ENCODE peak calls at places on chromosomes 3 and 15, in seven cellular contexts. One of them, this sample, is unnamed.

GRCh38 chr3:27138562-27138961 is 230.6 kb downstream of the NEK10 start:
- DNase-seq in B cell: no peak
- DNase-seq in HCT116: no peak
- DNase-seq in ELR: no peak
- DNase-seq in choroid plexus epithelial cell: no peak
- DNase-seq in memory B cell: no peak
- DNase-seq in Calu3: no peak
- DNase-seq in this sample: no peak

GRCh38 chr15:80474224-80474619 is 70.0 kb downstream of the ARNT2 start:
- DNase-seq in B cell: no peak
- DNase-seq in HCT116: no peak
- DNase-seq in ELR: no peak
- DNase-seq in choroid plexus epithelial cell: no peak
- DNase-seq in memory B cell: no peak
- DNase-seq in Calu3: no peak
- DNase-seq in this sample: no peak

GRCh38 chr3:126961191-126961790 is 21.6 kb upstream of the PLXNA1 start:
- DNase-seq in B cell: peak
- DNase-seq in HCT116: no peak
- DNase-seq in ELR: peak
- DNase-seq in choroid plexus epithelial cell: peak
- DNase-seq in memory B cell: no peak
- DNase-seq in Calu3: no peak
- DNase-seq in this sample: no peak

GRCh38 chr3:38649500-38650247 is at the start of gene SCN5A:
- DNase-seq in B cell: peak
- DNase-seq in HCT116: no peak
- DNase-seq in ELR: peak
- DNase-seq in choroid plexus epithelial cell: no peak
- DNase-seq in memory B cell: no peak
- DNase-seq in Calu3: peak
- DNase-seq in this sample: peak

GRCh38 chr3:161415506-161416231 is 44.4 kb upstream of the SPTSSB start:
- DNase-seq in B cell: no peak
- DNase-seq in HCT116: no peak
- DNase-seq in ELR: peak
- DNase-seq in choroid plexus epithelial cell: peak
- DNase-seq in memory B cell: no peak
- DNase-seq in Calu3: peak
- DNase-seq in this sample: no peak

GRCh38 chr3:59189561-59190338 is 139.9 kb upstream of the CFAP20DC start:
- DNase-seq in B cell: no peak
- DNase-seq in HCT116: no peak
- DNase-seq in ELR: no peak
- DNase-seq in choroid plexus epithelial cell: no peak
- DNase-seq in memory B cell: no peak
- DNase-seq in Calu3: no peak
- DNase-seq in this sample: no peak

GRCh38 chr3:115523467-115523866 is 99.8 kb upstream of the GAP43 start:
- DNase-seq in B cell: no peak
- DNase-seq in HCT116: no peak
- DNase-seq in ELR: no peak
- DNase-seq in choroid plexus epithelial cell: no peak
- DNase-seq in memory B cell: no peak
- DNase-seq in Calu3: no peak
- DNase-seq in this sample: no peak

GRCh38 chr15:48671381-48672022 is 26.0 kb upstream of the FBN1 start:
- DNase-seq in B cell: no peak
- DNase-seq in HCT116: no peak
- DNase-seq in ELR: peak
- DNase-seq in choroid plexus epithelial cell: peak
- DNase-seq in memory B cell: no peak
- DNase-seq in Calu3: no peak
- DNase-seq in this sample: no peak

GRCh38 chr15:40115670-40116093 is 7.0 kb upstream of the BMF start:
- DNase-seq in B cell: peak
- DNase-seq in HCT116: no peak
- DNase-seq in ELR: no peak
- DNase-seq in choroid plexus epithelial cell: peak
- DNase-seq in memory B cell: peak
- DNase-seq in Calu3: peak
- DNase-seq in this sample: no peak

GRCh38 chr3:16179771-16180736 is 5.6 kb downstream of the GALNT15 start:
- DNase-seq in B cell: no peak
- DNase-seq in HCT116: no peak
- DNase-seq in ELR: peak
- DNase-seq in choroid plexus epithelial cell: no peak
- DNase-seq in memory B cell: no peak
- DNase-seq in Calu3: no peak
- DNase-seq in this sample: no peak

GRCh38 chr15:99708563-99708962 is 24.7 kb downstream of the LYSMD4 start:
- DNase-seq in B cell: no peak
- DNase-seq in HCT116: peak
- DNase-seq in ELR: peak
- DNase-seq in choroid plexus epithelial cell: peak
- DNase-seq in memory B cell: no peak
- DNase-seq in Calu3: peak
- DNase-seq in this sample: no peak

GRCh38 chr3:54837964-54838363 is 89.9 kb downstream of the LRTM1 start:
- DNase-seq in B cell: no peak
- DNase-seq in HCT116: no peak
- DNase-seq in ELR: peak
- DNase-seq in choroid plexus epithelial cell: peak
- DNase-seq in memory B cell: no peak
- DNase-seq in Calu3: no peak
- DNase-seq in this sample: no peak

GRCh38 chr3:175176556-175176955 is 317.4 kb downstream of the NAALADL2 start:
- DNase-seq in B cell: no peak
- DNase-seq in HCT116: no peak
- DNase-seq in ELR: no peak
- DNase-seq in choroid plexus epithelial cell: no peak
- DNase-seq in memory B cell: no peak
- DNase-seq in Calu3: no peak
- DNase-seq in this sample: no peak

GRCh38 chr3:11206316-11206715 is 52.0 kb downstream of the HRH1 start:
- DNase-seq in B cell: no peak
- DNase-seq in HCT116: no peak
- DNase-seq in ELR: no peak
- DNase-seq in choroid plexus epithelial cell: no peak
- DNase-seq in memory B cell: no peak
- DNase-seq in Calu3: no peak
- DNase-seq in this sample: no peak

GRCh38 chr15:31934821-31935220 is 95.5 kb upstream of the CHRNA7 start:
- DNase-seq in B cell: no peak
- DNase-seq in HCT116: no peak
- DNase-seq in ELR: peak
- DNase-seq in choroid plexus epithelial cell: no peak
- DNase-seq in memory B cell: no peak
- DNase-seq in Calu3: no peak
- DNase-seq in this sample: no peak

GRCh38 chr3:100966049-100966471 is 27.2 kb downstream of the ABI3BP start:
- DNase-seq in B cell: no peak
- DNase-seq in HCT116: no peak
- DNase-seq in ELR: no peak
- DNase-seq in choroid plexus epithelial cell: no peak
- DNase-seq in memory B cell: no peak
- DNase-seq in Calu3: no peak
- DNase-seq in this sample: no peak

GRCh38 chr3:127784865-127785710 is 37.2 kb downstream of the MGLL start:
- DNase-seq in B cell: no peak
- DNase-seq in HCT116: no peak
- DNase-seq in ELR: no peak
- DNase-seq in choroid plexus epithelial cell: no peak
- DNase-seq in memory B cell: no peak
- DNase-seq in Calu3: no peak
- DNase-seq in this sample: no peak